ENCODE peak calls at places on chromosome 15, in eight cellular contexts. One of them, this sample, is unnamed.

GRCh38 chr15:23569513-23569912 is 4.0 kb downstream of the MKRN3 start:
- DNase-seq in Panc1: no peak
- DNase-seq in GM10248: no peak
- DNase-seq in stomach: no peak
- DNase-seq in foreskin fibroblast: no peak
- DNase-seq in NB4: no peak
- DNase-seq in choroid plexus epithelial cell: no peak
- DNase-seq in progenitor cell of endocrine pancreas: no peak
- DNase-seq in this sample: no peak

GRCh38 chr15:70094690-70095311 is 2.9 kb downstream of the TLE3 start:
- DNase-seq in foreskin fibroblast: no peak
- DNase-seq in choroid plexus epithelial cell: peak; percentile 51
- DNase-seq in Panc1: no peak
- DNase-seq in GM10248: no peak
- DNase-seq in NB4: peak; percentile 59
- DNase-seq in progenitor cell of endocrine pancreas: no peak
- DNase-seq in stomach: no peak
- DNase-seq in this sample: no peak

GRCh38 chr15:80929689-80930088 is 59.9 kb downstream of the MESD start:
- DNase-seq in progenitor cell of endocrine pancreas: no peak
- DNase-seq in choroid plexus epithelial cell: no peak
- DNase-seq in NB4: no peak
- DNase-seq in stomach: no peak
- DNase-seq in foreskin fibroblast: no peak
- DNase-seq in Panc1: no peak
- DNase-seq in GM10248: no peak
- DNase-seq in this sample: no peak

GRCh38 chr15:38220874-38221273 is 31.8 kb upstream of the SPRED1 start:
- DNase-seq in foreskin fibroblast: no peak
- DNase-seq in progenitor cell of endocrine pancreas: no peak
- DNase-seq in Panc1: no peak
- DNase-seq in stomach: no peak
- DNase-seq in GM10248: no peak
- DNase-seq in NB4: no peak
- DNase-seq in choroid plexus epithelial cell: no peak
- DNase-seq in this sample: no peak

GRCh38 chr15:85730001-85730820 is 64.5 kb downstream of the KLHL25 start:
- DNase-seq in choroid plexus epithelial cell: peak; percentile 85
- DNase-seq in GM10248: peak; percentile 62
- DNase-seq in foreskin fibroblast: peak; percentile 46
- DNase-seq in progenitor cell of endocrine pancreas: no peak
- DNase-seq in NB4: peak; percentile 77
- DNase-seq in Panc1: peak; percentile 41
- DNase-seq in stomach: no peak
- DNase-seq in this sample: peak; percentile 37

GRCh38 chr15:49320337-49320736 is 102.7 kb upstream of the FGF7 start:
- DNase-seq in stomach: no peak
- DNase-seq in NB4: peak; percentile 15
- DNase-seq in progenitor cell of endocrine pancreas: no peak
- DNase-seq in Panc1: no peak
- DNase-seq in choroid plexus epithelial cell: no peak
- DNase-seq in foreskin fibroblast: no peak
- DNase-seq in GM10248: no peak
- DNase-seq in this sample: no peak

GRCh38 chr15:101646652-101647051 is 5.5 kb downstream of the TM2D3 start:
- DNase-seq in progenitor cell of endocrine pancreas: no peak
- DNase-seq in stomach: no peak
- DNase-seq in Panc1: no peak
- DNase-seq in choroid plexus epithelial cell: no peak
- DNase-seq in NB4: no peak
- DNase-seq in foreskin fibroblast: no peak
- DNase-seq in GM10248: no peak
- DNase-seq in this sample: no peak

GRCh38 chr15:36373549-36373948 is 205.9 kb upstream of the CDIN1 start:
- DNase-seq in GM10248: no peak
- DNase-seq in choroid plexus epithelial cell: peak; percentile 29
- DNase-seq in Panc1: no peak
- DNase-seq in NB4: no peak
- DNase-seq in foreskin fibroblast: no peak
- DNase-seq in stomach: no peak
- DNase-seq in progenitor cell of endocrine pancreas: no peak
- DNase-seq in this sample: no peak

GRCh38 chr15:85694086-85694485 is 100.6 kb downstream of the KLHL25 start:
- DNase-seq in GM10248: no peak
- DNase-seq in stomach: no peak
- DNase-seq in foreskin fibroblast: no peak
- DNase-seq in NB4: no peak
- DNase-seq in Panc1: no peak
- DNase-seq in choroid plexus epithelial cell: no peak
- DNase-seq in progenitor cell of endocrine pancreas: no peak
- DNase-seq in this sample: no peak

GRCh38 chr15:73335026-73335425 is 33.7 kb downstream of the HCN4 start:
- DNase-seq in Panc1: no peak
- DNase-seq in foreskin fibroblast: no peak
- DNase-seq in progenitor cell of endocrine pancreas: no peak
- DNase-seq in stomach: no peak
- DNase-seq in GM10248: no peak
- DNase-seq in choroid plexus epithelial cell: no peak
- DNase-seq in NB4: no peak
- DNase-seq in this sample: no peak

GRCh38 chr15:59158701-59159034 is 48.0 kb upstream of the LDHAL6B start:
- DNase-seq in GM10248: no peak
- DNase-seq in choroid plexus epithelial cell: no peak
- DNase-seq in progenitor cell of endocrine pancreas: no peak
- DNase-seq in NB4: peak; percentile 17
- DNase-seq in foreskin fibroblast: no peak
- DNase-seq in Panc1: no peak
- DNase-seq in stomach: peak; percentile 85
- DNase-seq in this sample: no peak

GRCh38 chr15:93018574-93018973 is 70.4 kb downstream of the RGMA start:
- DNase-seq in foreskin fibroblast: no peak
- DNase-seq in progenitor cell of endocrine pancreas: no peak
- DNase-seq in GM10248: no peak
- DNase-seq in stomach: no peak
- DNase-seq in choroid plexus epithelial cell: peak; percentile 41
- DNase-seq in Panc1: no peak
- DNase-seq in NB4: no peak
- DNase-seq in this sample: no peak

GRCh38 chr15:93024293-93024692 is 64.7 kb downstream of the RGMA start:
- DNase-seq in GM10248: no peak
- DNase-seq in foreskin fibroblast: no peak
- DNase-seq in progenitor cell of endocrine pancreas: no peak
- DNase-seq in NB4: no peak
- DNase-seq in choroid plexus epithelial cell: no peak
- DNase-seq in Panc1: no peak
- DNase-seq in stomach: no peak
- DNase-seq in this sample: no peak

GRCh38 chr15:93019091-93019490 is 69.9 kb downstream of the RGMA start:
- DNase-seq in NB4: no peak
- DNase-seq in foreskin fibroblast: no peak
- DNase-seq in GM10248: no peak
- DNase-seq in Panc1: no peak
- DNase-seq in progenitor cell of endocrine pancreas: no peak
- DNase-seq in stomach: no peak
- DNase-seq in choroid plexus epithelial cell: no peak
- DNase-seq in this sample: no peak

GRCh38 chr15:93019971-93020370 is 69.0 kb downstream of the RGMA start:
- DNase-seq in foreskin fibroblast: no peak
- DNase-seq in GM10248: no peak
- DNase-seq in Panc1: no peak
- DNase-seq in progenitor cell of endocrine pancreas: no peak
- DNase-seq in stomach: no peak
- DNase-seq in NB4: no peak
- DNase-seq in choroid plexus epithelial cell: no peak
- DNase-seq in this sample: no peak

DNA sequence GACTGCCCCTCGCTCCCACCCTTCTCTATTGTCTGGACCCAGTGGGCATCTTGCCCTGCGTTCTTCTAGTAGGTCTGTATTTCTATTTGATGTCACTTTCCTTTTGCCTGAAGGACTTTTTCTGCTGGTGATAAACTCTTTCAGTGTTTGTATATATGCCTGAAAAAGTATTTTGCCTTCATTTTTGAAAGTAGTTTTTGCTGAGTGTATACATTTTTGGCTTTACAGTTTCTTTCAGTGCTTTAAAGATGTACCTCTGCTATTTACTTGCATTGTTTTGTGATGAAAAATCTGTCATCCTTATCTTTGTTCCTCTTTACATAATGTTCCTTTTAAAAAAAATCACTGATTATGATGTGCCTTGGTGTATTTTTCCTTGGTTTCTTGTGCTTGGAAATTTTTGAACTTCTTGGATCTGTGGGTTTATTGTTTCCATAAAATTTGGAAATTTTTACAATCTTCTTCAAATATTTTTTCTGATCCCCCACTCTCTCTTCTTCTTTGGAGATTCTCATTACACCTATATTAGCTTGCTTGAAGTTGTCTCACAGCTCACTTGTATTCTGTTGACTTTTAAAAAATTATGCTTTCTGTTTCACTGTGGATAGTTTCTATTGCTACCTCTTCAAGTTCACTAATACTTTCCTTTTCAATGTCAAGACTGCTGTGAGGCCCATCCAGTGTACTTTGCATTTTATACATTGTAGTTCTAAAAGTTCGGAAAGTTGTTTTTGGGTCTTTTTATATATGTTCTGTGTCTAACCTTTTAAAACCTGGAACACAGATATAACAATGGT is 67.8 kb downstream of the RGMA start:
- DNase-seq in NB4: no peak
- DNase-seq in Panc1: no peak
- DNase-seq in stomach: no peak
- DNase-seq in GM10248: no peak
- DNase-seq in choroid plexus epithelial cell: no peak
- DNase-seq in foreskin fibroblast: no peak
- DNase-seq in progenitor cell of endocrine pancreas: no peak
- DNase-seq in this sample: no peak
- TF ChIP-seq CTCF in NB4: no peak
- TF ChIP-seq CTCF in Panc1: no peak
- TF ChIP-seq CTCF in stomach: no peak
- TF ChIP-seq CTCF in GM10248: no peak
- TF ChIP-seq CTCF in choroid plexus epithelial cell: no peak
- TF ChIP-seq CTCF in foreskin fibroblast: no peak
- TF ChIP-seq CTCF in progenitor cell of endocrine pancreas: no peak
- TF ChIP-seq CTCF in this sample: no peak

GRCh38 chr15:87522997-87523396 is 733.5 kb downstream of the NTRK3 start:
- DNase-seq in NB4: no peak
- DNase-seq in GM10248: no peak
- DNase-seq in choroid plexus epithelial cell: no peak
- DNase-seq in Panc1: no peak
- DNase-seq in foreskin fibroblast: no peak
- DNase-seq in progenitor cell of endocrine pancreas: no peak
- DNase-seq in stomach: no peak
- DNase-seq in this sample: no peak

GRCh38 chr15:87518957-87519356 is 737.6 kb downstream of the NTRK3 start:
- DNase-seq in foreskin fibroblast: no peak
- DNase-seq in Panc1: no peak
- DNase-seq in progenitor cell of endocrine pancreas: no peak
- DNase-seq in choroid plexus epithelial cell: no peak
- DNase-seq in GM10248: no peak
- DNase-seq in stomach: no peak
- DNase-seq in NB4: no peak
- DNase-seq in this sample: no peak
- TF ChIP-seq CTCF in foreskin fibroblast: no peak
- TF ChIP-seq CTCF in Panc1: no peak
- TF ChIP-seq CTCF in progenitor cell of endocrine pancreas: no peak
- TF ChIP-seq CTCF in choroid plexus epithelial cell: no peak
- TF ChIP-seq CTCF in GM10248: no peak
- TF ChIP-seq CTCF in stomach: no peak
- TF ChIP-seq CTCF in NB4: no peak
- TF ChIP-seq CTCF in this sample: no peak

GRCh38 chr15:42803436-42803835 is 66.5 kb upstream of the CDAN1 start:
- DNase-seq in NB4: no peak
- DNase-seq in Panc1: no peak
- DNase-seq in choroid plexus epithelial cell: no peak
- DNase-seq in GM10248: no peak
- DNase-seq in stomach: no peak
- DNase-seq in progenitor cell of endocrine pancreas: no peak
- DNase-seq in foreskin fibroblast: no peak
- DNase-seq in this sample: no peak

GRCh38 chr15:42796955-42797779 is 60.2 kb upstream of the CDAN1 start:
- DNase-seq in stomach: no peak
- DNase-seq in Panc1: no peak
- DNase-seq in progenitor cell of endocrine pancreas: no peak
- DNase-seq in GM10248: no peak
- DNase-seq in choroid plexus epithelial cell: peak; percentile 26
- DNase-seq in NB4: peak; percentile 5
- DNase-seq in foreskin fibroblast: peak; percentile 4
- DNase-seq in this sample: no peak

GRCh38 chr15:42798802-42799201 is 61.9 kb upstream of the CDAN1 start:
- DNase-seq in stomach: no peak
- DNase-seq in choroid plexus epithelial cell: no peak
- DNase-seq in foreskin fibroblast: no peak
- DNase-seq in Panc1: no peak
- DNase-seq in NB4: no peak
- DNase-seq in progenitor cell of endocrine pancreas: no peak
- DNase-seq in GM10248: no peak
- DNase-seq in this sample: no peak

GRCh38 chr15:42802168-42802567 is 65.2 kb upstream of the CDAN1 start:
- DNase-seq in NB4: no peak
- DNase-seq in progenitor cell of endocrine pancreas: no peak
- DNase-seq in GM10248: no peak
- DNase-seq in stomach: no peak
- DNase-seq in choroid plexus epithelial cell: no peak
- DNase-seq in Panc1: no peak
- DNase-seq in foreskin fibroblast: no peak
- DNase-seq in this sample: no peak

GRCh38 chr15:42800731-42801474 is 64.0 kb upstream of the CDAN1 start:
- DNase-seq in choroid plexus epithelial cell: no peak
- DNase-seq in NB4: peak; percentile 21
- DNase-seq in stomach: no peak
- DNase-seq in Panc1: no peak
- DNase-seq in progenitor cell of endocrine pancreas: no peak
- DNase-seq in foreskin fibroblast: no peak
- DNase-seq in GM10248: no peak
- DNase-seq in this sample: no peak
- TF ChIP-seq CTCF in choroid plexus epithelial cell: peak; percentile 34
- TF ChIP-seq CTCF in NB4: peak; percentile 37
- TF ChIP-seq CTCF in stomach: no peak
- TF ChIP-seq CTCF in Panc1: peak; percentile 64
- TF ChIP-seq CTCF in progenitor cell of endocrine pancreas: peak; percentile 9
- TF ChIP-seq CTCF in foreskin fibroblast: no peak
- TF ChIP-seq CTCF in GM10248: peak; percentile 27
- TF ChIP-seq CTCF in this sample: no peak

DNA sequence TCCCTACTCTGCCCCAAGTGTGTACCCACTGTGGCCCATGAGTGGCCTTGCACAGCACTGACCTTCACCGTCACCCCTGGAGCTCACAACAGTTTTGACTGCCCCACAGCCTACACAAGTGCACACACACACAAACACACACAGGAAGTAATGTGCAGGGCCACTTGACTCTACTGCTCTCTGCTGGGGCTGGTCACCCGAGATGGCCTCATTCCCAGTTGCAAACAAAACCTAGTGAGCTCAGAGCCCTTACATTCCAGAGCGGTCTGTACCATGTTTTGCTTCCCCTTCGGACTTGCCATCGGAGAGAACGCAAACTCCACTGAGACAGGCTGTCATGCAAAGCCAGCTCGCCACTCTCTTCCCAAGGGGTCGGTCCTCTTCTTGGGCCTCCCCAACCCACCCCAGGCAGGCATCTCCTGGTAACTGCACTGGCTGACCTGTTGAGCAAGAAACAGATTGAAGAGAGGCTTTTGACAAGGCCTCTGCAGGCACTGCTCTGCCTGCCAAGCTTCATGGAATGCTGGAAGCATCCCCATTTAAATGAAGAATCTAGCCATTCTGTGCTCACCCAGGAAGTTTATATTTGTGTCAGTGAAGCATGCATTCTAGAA is 232.0 kb upstream of the IGF1R start:
- DNase-seq in Panc1: no peak
- DNase-seq in foreskin fibroblast: no peak
- DNase-seq in stomach: no peak
- DNase-seq in GM10248: no peak
- DNase-seq in NB4: no peak
- DNase-seq in choroid plexus epithelial cell: no peak
- DNase-seq in progenitor cell of endocrine pancreas: no peak
- DNase-seq in this sample: no peak
- TF ChIP-seq CTCF in Panc1: no peak
- TF ChIP-seq CTCF in foreskin fibroblast: no peak
- TF ChIP-seq CTCF in stomach: no peak
- TF ChIP-seq CTCF in GM10248: no peak
- TF ChIP-seq CTCF in NB4: no peak
- TF ChIP-seq CTCF in choroid plexus epithelial cell: no peak
- TF ChIP-seq CTCF in progenitor cell of endocrine pancreas: no peak
- TF ChIP-seq CTCF in this sample: no peak

This sample was measured in nephron progenitor cell.